ENCODE peak calls at places on chromosomes 13 and 19, in eight cellular contexts. T is HS-5; Q is stimulated activated CD4-positive, alpha-beta T cell treated with anti-CD3 and anti-CD28 coated beads, Interleukin-12 subunit alpha, Interleukin-12 subunit beta, amount 100 ng/mL, for 48 hours; H is NCI-H345; U is midbrain; F is naive B cell; V is NAMALWA; A is HuH-7. G is an unnamed sample.

GRCh38 chr19:3557461-3558248 is at the start of gene MFSD12:
- DNase-seq in H (peak; percentile 95), U (peak; percentile 95), A (peak; percentile 98), V (peak; percentile 93), F (peak; percentile 93), Q (peak; percentile 94), T (peak; percentile 76), G (peak; percentile 89)

GRCh38 chr13:51721485-51721884 is 82.5 kb downstream of the DHRS12 start:
- DNase-seq in T (no peak), Q (no peak), V (no peak), U (peak; percentile 45), H (no peak), A (no peak), F (no peak), G (no peak)

GRCh38 chr13:79003989-79004550 is 345.1 kb upstream of the OBI1 start:
- DNase-seq in V (no peak), T (no peak), Q (no peak), H (no peak), F (no peak), U (no peak), A (no peak), G (no peak)

GRCh38 chr19:41369769-41370168 is 5.8 kb upstream of the B9D2 start:
- DNase-seq in H (no peak), F (no peak), A (no peak), Q (no peak), T (no peak), V (no peak), U (no peak), G (no peak)

GRCh38 chr19:407501-408440 is 1.2 kb downstream of the C2CD4C start:
- DNase-seq in H (no peak), F (no peak), V (no peak), T (no peak), Q (no peak), U (no peak), A (no peak), G (no peak)

GRCh38 chr13:45603338-45603737 is 12.2 kb downstream of the ERICH6B start:
- DNase-seq in T (no peak), Q (no peak), H (no peak), F (no peak), U (no peak), V (no peak), A (no peak), G (no peak)

GRCh38 chr13:43698743-43699142 is 88.0 kb downstream of the ENOX1 start:
- DNase-seq in Q (no peak), V (no peak), A (no peak), U (peak; percentile 33), T (no peak), F (no peak), H (no peak), G (no peak)

GRCh38 chr13:99749627-99750026 is 221.9 kb downstream of the ZIC5 start:
- DNase-seq in H (no peak), V (no peak), F (no peak), Q (no peak), A (no peak), T (no peak), U (peak; percentile 24), G (no peak)

GRCh38 chr13:102799544-102800144 is 725 bp downstream of the BIVM start:
- DNase-seq in H (no peak), V (no peak), A (peak; percentile 10), Q (no peak), U (peak; percentile 69), T (no peak), F (no peak), G (no peak)

GRCh38 chr19:58558066-58558622 is at the start of gene UBE2M:
- DNase-seq in Q (no peak), U (no peak), A (no peak), H (no peak), F (no peak), V (peak; percentile 66), T (no peak), G (no peak)

GRCh38 chr13:103312467-103312866 is 246.2 kb upstream of the SLC10A2 start:
- DNase-seq in U (no peak), H (no peak), T (no peak), F (no peak), V (no peak), A (no peak), Q (no peak), G (no peak)

GRCh38 chr19:10533656-10534386 is 9.9 kb upstream of the ATG4D start:
- DNase-seq in A (no peak), F (no peak), H (no peak), U (no peak), T (no peak), V (no peak), Q (no peak), G (no peak)

GRCh38 chr13:102771298-102772041 is 2.1 kb downstream of the TEX30 start:
- DNase-seq in U (no peak), T (no peak), V (no peak), H (no peak), Q (no peak), F (no peak), A (no peak), G (peak; percentile 39)

GRCh38 chr13:94305033-94305432 is 174.4 kb downstream of the DCT start:
- DNase-seq in V (no peak), F (no peak), T (no peak), A (no peak), U (no peak), Q (no peak), H (no peak), G (no peak)

GRCh38 chr19:43450545-43450997 is 14.8 kb downstream of the LYPD3 start:
- DNase-seq in A (no peak), V (no peak), U (no peak), Q (no peak), F (no peak), H (no peak), T (no peak), G (no peak)

GRCh38 chr19:38862321-38863059 is 12.7 kb upstream of the HNRNPL start:
- DNase-seq in H (peak; percentile 82), U (no peak), T (no peak), V (no peak), F (no peak), A (no peak), Q (no peak), G (no peak)

GRCh38 chr13:47178090-47178950 is 281.5 kb upstream of the HTR2A start:
- DNase-seq in T (no peak), A (no peak), Q (no peak), V (peak; percentile 9), F (no peak), H (no peak), U (no peak), G (peak; percentile 88)

GRCh38 chr13:32475403-32475802 is 47.5 kb upstream of the N4BP2L1 start:
- DNase-seq in F (no peak), U (no peak), V (no peak), T (no peak), A (no peak), H (no peak), Q (no peak), G (no peak)

GRCh38 chr13:45361596-45362206 is 20.7 kb upstream of the TPT1 start:
- DNase-seq in A (no peak), T (peak; percentile 23), H (no peak), Q (no peak), U (no peak), V (no peak), F (no peak), G (no peak)

GRCh38 chr19:6710273-6711077 is 10.0 kb downstream of the C3 start:
- DNase-seq in Q (no peak), V (no peak), U (no peak), F (no peak), H (no peak), A (no peak), T (no peak), G (no peak)

GRCh38 chr19:48508729-48509310 is 2.8 kb downstream of the LMTK3 start:
- DNase-seq in T (no peak), U (no peak), V (no peak), H (no peak), Q (no peak), A (no peak), F (no peak), G (no peak)

GRCh38 chr13:50224534-50224933 is 209.3 kb downstream of the KCNRG start:
- DNase-seq in Q (no peak), V (no peak), A (no peak), F (no peak), U (no peak), H (no peak), T (no peak), G (no peak)

GRCh38 chr13:68692049-68692448 is 1415.6 kb upstream of the ATXN8OS start:
- DNase-seq in T (no peak), F (no peak), U (no peak), H (no peak), V (no peak), Q (no peak), A (no peak), G (no peak)

GRCh38 chr13:108425056-108425455 is 155.5 kb downstream of the TNFSF13B start:
- DNase-seq in T (no peak), V (no peak), F (no peak), U (no peak), Q (no peak), A (no peak), H (no peak), G (no peak)

GRCh38 chr19:18091217-18091608 is 4.5 kb upstream of the IL12RB1 start:
- DNase-seq in F (peak; percentile 82), Q (peak; percentile 76), A (no peak), V (peak; percentile 86), T (no peak), U (peak; percentile 40), H (no peak), G (peak; percentile 60)

GRCh38 chr19:54795763-54796162 is 7.6 kb upstream of the KIR2DL4 start:
- DNase-seq in V (no peak), H (no peak), A (no peak), F (no peak), U (no peak), T (no peak), Q (no peak), G (peak; percentile 91)

GRCh38 chr13:43629691-43630480 is 156.9 kb downstream of the ENOX1 start:
- DNase-seq in F (no peak), V (no peak), Q (no peak), A (no peak), T (no peak), H (no peak), U (no peak), G (no peak)

GRCh38 chr19:11152318-11153062 is 3.1 kb downstream of the SPC24 start:
- DNase-seq in H (no peak), T (peak; percentile 65), U (peak; percentile 22), Q (no peak), A (no peak), V (no peak), F (no peak), G (no peak)

GRCh38 chr19:2969104-2969504 is 8.3 kb upstream of the TLE6 start:
- DNase-seq in Q (no peak), U (no peak), F (peak; percentile 64), T (no peak), A (no peak), H (peak; percentile 97), V (peak; percentile 80), G (no peak)